ENCODE peak calls at places on chromosomes 7 and 10, in five cellular contexts. One of them, this sample, is unnamed.

GRCh38 chr10:12279281-12279680 is 70.1 kb upstream of the CAMK1D start:
- DNase-seq in hippocampal formation: no peak
- DNase-seq in NCI-H1092: no peak
- DNase-seq in iPS-NIHi11: no peak
- DNase-seq in neural crest cell: no peak
- DNase-seq in this sample: no peak

GRCh38 chr10:118106426-118106825 is 59.7 kb upstream of the RAB11FIP2 start:
- DNase-seq in hippocampal formation: no peak
- DNase-seq in NCI-H1092: no peak
- DNase-seq in iPS-NIHi11: peak; percentile 30
- DNase-seq in neural crest cell: no peak
- DNase-seq in this sample: peak; percentile 69

GRCh38 chr10:71367279-71367678 is 29.4 kb upstream of the CDH23 start:
- DNase-seq in hippocampal formation: no peak
- DNase-seq in NCI-H1092: no peak
- DNase-seq in iPS-NIHi11: no peak
- DNase-seq in neural crest cell: no peak
- DNase-seq in this sample: no peak

GRCh38 chr7:50092579-50093411 is at the start of gene ZPBP:
- DNase-seq in hippocampal formation: peak; percentile 2
- DNase-seq in NCI-H1092: peak; percentile 19
- DNase-seq in iPS-NIHi11: peak; percentile 35
- DNase-seq in neural crest cell: peak; percentile 26
- DNase-seq in this sample: peak; percentile 70

GRCh38 chr10:124685251-124685650 is 58.9 kb downstream of the FAM53B start:
- DNase-seq in hippocampal formation: peak; percentile 68
- DNase-seq in NCI-H1092: no peak
- DNase-seq in iPS-NIHi11: no peak
- DNase-seq in neural crest cell: no peak
- DNase-seq in this sample: no peak

GRCh38 chr10:96511044-96511945 is 2.4 kb downstream of the TLL2 start:
- DNase-seq in hippocampal formation: no peak
- DNase-seq in NCI-H1092: no peak
- DNase-seq in iPS-NIHi11: peak; percentile 76
- DNase-seq in neural crest cell: peak; percentile 41
- DNase-seq in this sample: peak; percentile 94

GRCh38 chr7:18250133-18250532 is 222.5 kb upstream of the PRPS1L1 start:
- DNase-seq in hippocampal formation: no peak
- DNase-seq in NCI-H1092: no peak
- DNase-seq in iPS-NIHi11: no peak
- DNase-seq in neural crest cell: no peak
- DNase-seq in this sample: no peak

GRCh38 chr7:131251371-131251770 is 76.3 kb upstream of the MKLN1 start:
- DNase-seq in hippocampal formation: no peak
- DNase-seq in NCI-H1092: no peak
- DNase-seq in iPS-NIHi11: no peak
- DNase-seq in neural crest cell: no peak
- DNase-seq in this sample: no peak

GRCh38 chr10:97762816-97763215 is 9.0 kb downstream of the SFRP5 start:
- DNase-seq in hippocampal formation: no peak
- DNase-seq in NCI-H1092: no peak
- DNase-seq in iPS-NIHi11: peak; percentile 86
- DNase-seq in neural crest cell: no peak
- DNase-seq in this sample: peak; percentile 85

GRCh38 chr7:94394399-94395140 is at the start of gene COL1A2:
- DNase-seq in hippocampal formation: no peak
- DNase-seq in NCI-H1092: no peak
- DNase-seq in iPS-NIHi11: no peak
- DNase-seq in neural crest cell: peak; percentile 38
- DNase-seq in this sample: peak; percentile 90

GRCh38 chr7:116241296-116241695 is 31.0 kb downstream of the TES start:
- DNase-seq in hippocampal formation: no peak
- DNase-seq in NCI-H1092: no peak
- DNase-seq in iPS-NIHi11: no peak
- DNase-seq in neural crest cell: no peak
- DNase-seq in this sample: no peak

GRCh38 chr7:30804078-30804661 is 33.0 kb downstream of the MINDY4 start:
- DNase-seq in hippocampal formation: no peak
- DNase-seq in NCI-H1092: no peak
- DNase-seq in iPS-NIHi11: no peak
- DNase-seq in neural crest cell: no peak
- DNase-seq in this sample: no peak

GRCh38 chr7:127873151-127873550 is 158.1 kb downstream of the LRRC4 start:
- DNase-seq in hippocampal formation: no peak
- DNase-seq in NCI-H1092: no peak
- DNase-seq in iPS-NIHi11: no peak
- DNase-seq in neural crest cell: no peak
- DNase-seq in this sample: no peak

GRCh38 chr10:38008006-38008405 is 2.5 kb upstream of the ZNF33A start:
- DNase-seq in hippocampal formation: no peak
- DNase-seq in NCI-H1092: no peak
- DNase-seq in iPS-NIHi11: no peak
- DNase-seq in neural crest cell: no peak
- DNase-seq in this sample: no peak

GRCh38 chr10:78763651-78764395 is 304.9 kb upstream of the ZMIZ1 start:
- DNase-seq in hippocampal formation: no peak
- DNase-seq in NCI-H1092: no peak
- DNase-seq in iPS-NIHi11: no peak
- DNase-seq in neural crest cell: no peak
- DNase-seq in this sample: no peak

GRCh38 chr10:120415709-120416330 is 41.2 kb upstream of the PLPP4 start:
- DNase-seq in hippocampal formation: no peak
- DNase-seq in NCI-H1092: no peak
- DNase-seq in iPS-NIHi11: no peak
- DNase-seq in neural crest cell: no peak
- DNase-seq in this sample: no peak

GRCh38 chr10:94005050-94005449 is 11.3 kb downstream of the PLCE1 start:
- DNase-seq in hippocampal formation: no peak
- DNase-seq in NCI-H1092: no peak
- DNase-seq in iPS-NIHi11: no peak
- DNase-seq in neural crest cell: no peak
- DNase-seq in this sample: no peak

GRCh38 chr10:99966306-99966705 is 43.4 kb downstream of the DNMBP start:
- DNase-seq in hippocampal formation: no peak
- DNase-seq in NCI-H1092: no peak
- DNase-seq in iPS-NIHi11: no peak
- DNase-seq in neural crest cell: no peak
- DNase-seq in this sample: no peak

GRCh38 chr10:1535337-1535957 is 201.9 kb downstream of the ADARB2 start:
- DNase-seq in hippocampal formation: no peak
- DNase-seq in NCI-H1092: no peak
- DNase-seq in iPS-NIHi11: no peak
- DNase-seq in neural crest cell: no peak
- DNase-seq in this sample: no peak

GRCh38 chr10:91551856-91552255 is 81.0 kb downstream of the PPP1R3C start:
- DNase-seq in hippocampal formation: peak; percentile 31
- DNase-seq in NCI-H1092: peak; percentile 52
- DNase-seq in iPS-NIHi11: peak; percentile 80
- DNase-seq in neural crest cell: peak; percentile 43
- DNase-seq in this sample: peak; percentile 91